ENCODE peak calls at places on chromosomes 2 and 18, in four cellular contexts. D, M, V and Q are unnamed samples.

GRCh38 chr2:79971807-79972206 is 332.7 kb downstream of the LRRTM1 start:
- DNase-seq in D (no peak), M (no peak), V (no peak), Q (no peak)

GRCh38 chr2:9692392-9693137 is 61.8 kb upstream of the YWHAQ start:
- DNase-seq in D (no peak), M (no peak), V (no peak), Q (no peak)

GRCh38 chr2:101125374-101125773 is 25.8 kb downstream of the TBC1D8 start:
- DNase-seq in D (peak), M (no peak), V (no peak), Q (no peak)

GRCh38 chr2:241965931-241966412 is 96.4 kb downstream of the RTP5 start:
- DNase-seq in D (peak), M (no peak), V (peak), Q (peak)

GRCh38 chr2:185891804-185892411 is 153.3 kb downstream of the FSIP2 start:
- DNase-seq in D (no peak), M (no peak), V (no peak), Q (no peak)

GRCh38 chr18:46167971-46168370 is 63.8 kb downstream of the HAUS1 start:
- DNase-seq in D (no peak), M (no peak), V (peak), Q (peak)

GRCh38 chr2:46471-47345 is at the start of gene FAM110C:
- DNase-seq in D (no peak), M (peak), V (peak), Q (peak)

GRCh38 chr2:24739355-24740025 is 53.7 kb downstream of the PTRHD1 start:
- DNase-seq in D (no peak), M (no peak), V (no peak), Q (no peak)

GRCh38 chr2:204664708-204665121 is 119.4 kb downstream of the PARD3B start:
- DNase-seq in D (no peak), M (no peak), V (no peak), Q (no peak)

GRCh38 chr2:59025157-59025757 is 784.1 kb upstream of the FANCL start:
- DNase-seq in D (no peak), M (peak), V (peak), Q (peak)

GRCh38 chr18:74328196-74328595 is 12.6 kb downstream of the C18orf63 start:
- DNase-seq in D (no peak), M (no peak), V (no peak), Q (no peak)

GRCh38 chr2:27795868-27796277 is 24.4 kb downstream of the MRPL33 start:
- DNase-seq in D (no peak), M (no peak), V (no peak), Q (no peak)

GRCh38 chr2:239189711-239190131 is 211.1 kb downstream of the HDAC4 start:
- DNase-seq in D (no peak), M (peak), V (no peak), Q (no peak)

GRCh38 chr2:122758967-122759366 is 1003.5 kb downstream of the TSN start:
- DNase-seq in D (no peak), M (no peak), V (no peak), Q (no peak)